ENCODE peak calls at places on chromosomes 5 and 9, in eight cellular contexts. S, A, P, Q, N, B, D and V are unnamed samples.

GRCh38 chr5:171537463-171537862 is 118.0 kb downstream of the FGF18 start:
- DNase-seq in P (no peak), A (no peak), B (no peak), N (no peak), D (peak; percentile 85), S (no peak), Q (no peak), V (no peak)

GRCh38 chr5:125484272-125485002 is 738.0 kb upstream of the ZNF608 start:
- DNase-seq in D (peak; percentile 83), P (peak; percentile 13), A (peak; percentile 72), Q (peak; percentile 93), B (no peak), N (peak; percentile 57), S (peak; percentile 84), V (peak; percentile 68)

GRCh38 chr9:83340451-83340850 is 197.8 kb downstream of the FRMD3 start:
- DNase-seq in A (no peak), Q (no peak), N (no peak), B (no peak), D (no peak), P (no peak), S (no peak), V (no peak)

GRCh38 chr9:134174073-134174449 is 9.7 kb upstream of the RNU6ATAC start:
- DNase-seq in A (no peak), B (no peak), S (no peak), D (no peak), N (no peak), P (no peak), Q (no peak), V (no peak)

GRCh38 chr5:180130876-180131740 is 59.5 kb upstream of the RNF130 start:
- DNase-seq in B (no peak), Q (no peak), D (no peak), P (no peak), N (no peak), S (peak; percentile 67), A (peak; percentile 46), V (no peak)

GRCh38 chr9:71783120-71783523 is 14.8 kb upstream of the CEMIP2 start:
- DNase-seq in S (no peak), Q (peak; percentile 19), B (peak; percentile 73), A (no peak), P (no peak), N (no peak), D (no peak), V (peak; percentile 79)

GRCh38 chr9:32378496-32378895 is 5.9 kb upstream of the ACO1 start:
- DNase-seq in D (no peak), N (peak; percentile 56), B (peak; percentile 28), Q (peak; percentile 81), P (peak; percentile 57), A (no peak), S (no peak), V (no peak)

GRCh38 chr9:95044731-95045508 is 272.6 kb downstream of the FANCC start:
- DNase-seq in Q (no peak), B (no peak), D (no peak), S (peak; percentile 80), P (no peak), A (no peak), N (no peak), V (no peak)

GRCh38 chr5:177546262-177546741 is 8.1 kb downstream of the FAM193B start:
- DNase-seq in S (peak; percentile 79), Q (peak; percentile 99), A (peak; percentile 76), N (peak; percentile 49), D (peak; percentile 95), P (no peak), B (no peak), V (peak; percentile 93)

GRCh38 chr5:173472784-173473278 is 143.6 kb downstream of the BOD1 start:
- DNase-seq in P (no peak), S (no peak), Q (peak; percentile 28), N (no peak), B (no peak), D (peak; percentile 35), A (no peak), V (no peak)

GRCh38 chr9:570187-570586 is 271.3 kb upstream of the DMRT1 start:
- DNase-seq in D (no peak), Q (no peak), N (no peak), S (no peak), B (no peak), P (no peak), A (no peak), V (no peak)

GRCh38 chr9:137985637-137986071 is 108.1 kb downstream of the CACNA1B start:
- DNase-seq in Q (no peak), B (no peak), D (no peak), N (no peak), P (no peak), S (peak; percentile 38), A (no peak), V (no peak)

GRCh38 chr5:91110709-91111108 is 272.4 kb downstream of the ARRDC3 start:
- DNase-seq in P (no peak), A (no peak), Q (peak; percentile 35), D (no peak), S (no peak), N (no peak), B (no peak), V (no peak)

GRCh38 chr5:74056102-74056788 is 430.2 kb downstream of the ARHGEF28 start:
- DNase-seq in Q (no peak), S (no peak), B (no peak), N (no peak), A (no peak), P (no peak), D (peak; percentile 3), V (no peak)

GRCh38 chr9:115013998-115014397 is 83.6 kb upstream of the TNFSF8 start:
- DNase-seq in D (peak; percentile 45), P (peak; percentile 72), N (peak; percentile 55), A (no peak), Q (peak; percentile 82), S (peak; percentile 84), B (peak; percentile 67), V (no peak)

GRCh38 chr5:138706655-138707480 is 46.4 kb upstream of the CTNNA1 start:
- DNase-seq in B (no peak), D (no peak), A (peak; percentile 82), S (no peak), Q (peak; percentile 89), N (peak; percentile 24), P (no peak), V (no peak)

GRCh38 chr5:172479034-172479783 is 24.9 kb upstream of the SH3PXD2B start:
- DNase-seq in S (peak; percentile 91), N (peak; percentile 79), A (peak; percentile 91), B (peak; percentile 42), P (peak; percentile 88), Q (peak; percentile 88), D (peak; percentile 77), V (peak; percentile 49)

GRCh38 chr5:9015937-9016270 is 530.0 kb downstream of the SEMA5A start:
- DNase-seq in N (no peak), B (no peak), S (no peak), Q (no peak), P (no peak), A (no peak), D (no peak), V (no peak)

GRCh38 chr5:32314658-32315057 is 1.9 kb upstream of the MTMR12 start:
- DNase-seq in N (no peak), D (peak; percentile 25), S (no peak), A (no peak), P (no peak), B (no peak), Q (no peak), V (no peak)

DNA sequence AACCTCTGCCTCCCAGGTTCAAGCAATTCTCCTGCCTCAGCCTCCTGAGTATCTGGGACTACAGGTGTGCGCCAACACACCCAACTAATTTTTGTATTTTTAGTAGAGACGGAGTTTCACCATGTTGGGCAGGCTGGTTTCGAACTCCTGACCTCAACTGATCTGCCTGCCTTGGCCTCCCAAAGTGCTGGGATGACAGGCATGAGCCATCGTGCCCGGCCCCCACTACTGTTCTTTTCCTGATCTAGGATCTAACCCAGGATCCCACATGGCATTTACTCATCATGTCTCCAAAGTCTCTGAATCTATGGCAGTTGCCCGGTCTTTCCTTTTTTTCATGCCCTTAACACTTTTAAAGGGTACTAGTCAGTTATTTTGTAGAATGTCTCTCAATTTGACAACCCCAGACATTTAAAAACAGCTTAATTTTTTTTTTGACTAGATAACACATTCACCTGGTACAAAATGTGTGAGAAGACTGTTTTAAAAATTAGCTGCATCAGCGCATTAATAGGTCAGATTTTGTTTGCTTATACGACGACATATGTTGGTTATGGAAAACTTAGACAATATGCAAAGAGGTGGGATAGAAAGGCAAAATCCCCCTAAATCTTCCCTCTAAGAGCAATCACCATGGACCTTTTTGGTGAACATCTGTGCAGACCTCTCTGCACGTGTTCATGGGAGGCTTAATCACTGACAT is 46.5 kb downstream of the STOM start:
- DNase-seq in S (no peak), B (no peak), D (no peak), A (peak; percentile 55), P (no peak), N (no peak), Q (no peak), V (no peak)
- H3K27ac ChIP-seq in S (peak overlapping the region; percentile 94), B (no peak overlapping the region), D (no peak overlapping the region), A (peak overlapping the region; percentile 94), P (peak overlapping the region; percentile 81), N (peak overlapping the region; percentile 84), Q (peak overlapping the region; percentile 36), V (peak overlapping the region; percentile 74)

DNA sequence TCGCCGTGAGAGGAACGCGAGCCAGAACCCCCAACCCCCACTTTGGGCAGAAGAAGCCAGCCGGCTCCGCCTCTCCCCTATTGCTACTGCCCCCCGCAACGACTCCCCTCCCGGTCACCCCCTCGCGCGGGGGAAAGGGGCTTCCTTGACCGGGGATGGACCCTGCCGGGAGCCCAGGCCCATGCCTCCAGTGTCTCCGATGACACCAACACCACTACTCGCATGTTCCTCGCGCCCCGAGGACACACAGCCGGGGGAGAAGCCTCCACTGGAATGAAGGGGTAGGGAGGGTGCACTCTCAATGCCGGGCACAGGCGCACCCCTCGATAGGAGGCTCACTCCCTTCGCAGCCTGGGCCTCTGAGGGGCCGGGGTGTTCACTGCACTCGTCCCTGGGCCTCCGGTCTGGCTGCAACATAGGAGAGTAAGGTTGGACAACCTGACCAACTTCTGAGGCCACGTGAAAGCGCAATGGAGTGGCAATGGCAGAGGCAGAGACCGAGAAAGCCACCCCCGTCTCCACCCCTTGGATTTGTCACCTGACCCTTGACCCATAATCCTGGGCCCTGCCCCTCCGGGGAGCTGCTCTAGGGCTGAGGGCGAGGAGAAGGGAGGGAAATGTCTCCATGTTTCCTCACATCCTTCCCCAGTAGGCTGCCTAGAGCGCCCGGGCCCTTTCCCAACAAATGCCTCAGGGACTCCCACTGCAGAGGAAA is 1.0 kb upstream of the CNTFR start:
- DNase-seq in B (no peak), Q (no peak), A (peak; percentile 74), P (no peak), S (peak; percentile 81), N (no peak), D (no peak), V (no peak)
- H3K27ac ChIP-seq in B (no peak overlapping the region), Q (no peak overlapping the region), A (peak overlapping the region; percentile 67), P (no peak overlapping the region), S (no peak overlapping the region), N (peak overlapping the region; percentile 89), D (no peak overlapping the region), V (no peak overlapping the region)

GRCh38 chr5:140042551-140043507 is at the start of gene NRG2:
- DNase-seq in D (peak; percentile 45), Q (peak; percentile 7), S (peak; percentile 90), B (peak; percentile 49), N (peak; percentile 47), P (peak; percentile 94), A (peak; percentile 72), V (no peak)
- H3K27ac ChIP-seq in D (no peak within 1 kb of the TSS), Q (no peak within 1 kb of the TSS), S (peak within 1 kb of the TSS; percentile 23), B (no peak within 1 kb of the TSS), N (peak within 1 kb of the TSS; percentile 84), P (peak within 1 kb of the TSS; percentile 67), A (peak within 1 kb of the TSS; percentile 76), V (no peak within 1 kb of the TSS)

GRCh38 chr9:131361202-131361833 is 32.6 kb upstream of the PRRC2B start:
- DNase-seq in P (no peak), Q (no peak), S (peak; percentile 31), A (no peak), N (peak; percentile 28), D (peak; percentile 84), B (no peak), V (peak; percentile 80)

GRCh38 chr9:131358438-131359029 is 35.4 kb upstream of the PRRC2B start:
- DNase-seq in A (no peak), D (no peak), S (peak; percentile 30), Q (no peak), B (no peak), N (no peak), P (no peak), V (no peak)
- H3K27ac ChIP-seq in A (no peak overlapping the region), D (no peak overlapping the region), S (no peak overlapping the region), Q (no peak overlapping the region), B (no peak overlapping the region), N (no peak overlapping the region), P (no peak overlapping the region), V (no peak overlapping the region)